ENCODE peak calls at places on chromosomes 5 and 9, in eight cellular contexts. Y is GM13977, A is lung, H is astrocyte of the spinal cord, R is cardiac muscle cell, S is NCI-H774, D is IMR-90, W is HT-29. O is an unnamed sample.

GRCh38 chr5:59460368-59461153 is 433.0 kb downstream of the PDE4D start:
- DNase-seq in Y (no peak), R (no peak), S (no peak), D (no peak), H (no peak), W (no peak), A (no peak), O (no peak)

GRCh38 chr5:37806016-37806415 is 33.8 kb downstream of the GDNF start:
- DNase-seq in A (no peak), D (no peak), R (no peak), S (no peak), W (no peak), Y (no peak), H (no peak), O (no peak)

GRCh38 chr5:72378636-72379289 is 58.6 kb downstream of the PTCD2 start:
- DNase-seq in H (peak; percentile 87), D (peak; percentile 86), R (no peak), W (no peak), A (no peak), S (no peak), Y (no peak), O (no peak)

GRCh38 chr5:157518963-157519362 is 56.6 kb downstream of the ADAM19 start:
- DNase-seq in R (no peak), D (no peak), H (no peak), S (no peak), A (no peak), Y (peak; percentile 47), W (no peak), O (no peak)

GRCh38 chr9:27423919-27424710 is 100.0 kb upstream of the IFNK start:
- DNase-seq in H (no peak), D (no peak), W (no peak), Y (no peak), A (no peak), S (no peak), R (no peak), O (no peak)

GRCh38 chr5:36839479-36839878 is 37.1 kb upstream of the NIPBL start:
- DNase-seq in D (no peak), Y (no peak), A (no peak), W (no peak), R (no peak), S (no peak), H (no peak), O (no peak)

GRCh38 chr5:158180407-158180806 is 321.5 kb upstream of the CLINT1 start:
- DNase-seq in H (no peak), D (no peak), A (no peak), W (no peak), S (no peak), Y (no peak), R (no peak), O (no peak)

GRCh38 chr5:119302916-119303897 is 52.6 kb upstream of the TNFAIP8 start:
- DNase-seq in W (peak; percentile 91), S (no peak), A (no peak), Y (no peak), D (peak; percentile 99), H (peak; percentile 98), R (no peak), O (no peak)

GRCh38 chr5:30894811-30895210 is 298.7 kb upstream of the CDH6 start:
- DNase-seq in W (no peak), H (peak; percentile 25), R (no peak), A (no peak), Y (no peak), D (peak; percentile 89), S (no peak), O (no peak)

GRCh38 chr5:133735346-133735745 is 123.0 kb upstream of the FSTL4 start:
- DNase-seq in D (peak; percentile 11), W (no peak), H (peak; percentile 45), Y (no peak), A (no peak), R (no peak), S (peak; percentile 15), O (no peak)

GRCh38 chr9:31916591-31917223 is 467.7 kb upstream of the ACO1 start:
- DNase-seq in Y (no peak), A (no peak), H (no peak), W (peak; percentile 39), R (peak; percentile 35), S (no peak), D (no peak), O (no peak)

GRCh38 chr5:1658665-1659064 is 134.9 kb upstream of the LPCAT1 start:
- DNase-seq in H (no peak), D (no peak), Y (no peak), S (no peak), W (no peak), A (peak; percentile 22), R (no peak), O (no peak)

GRCh38 chr9:88818495-88819201 is 172.6 kb upstream of the S1PR3 start:
- DNase-seq in A (no peak), H (peak; percentile 85), S (no peak), Y (no peak), R (peak; percentile 40), D (peak; percentile 62), W (no peak), O (no peak)

GRCh38 chr9:126407125-126407870 is 80.7 kb downstream of the MVB12B start:
- DNase-seq in A (no peak), Y (no peak), W (no peak), H (peak; percentile 25), S (peak; percentile 35), R (no peak), D (peak; percentile 25), O (no peak)

GRCh38 chr9:128055222-128056040 is 11.7 kb downstream of the NAIF1 start:
- DNase-seq in S (no peak), W (no peak), Y (peak; percentile 13), H (no peak), R (no peak), A (peak; percentile 65), D (no peak), O (no peak)

GRCh38 chr5:177362871-177363507 is 5.3 kb downstream of the RGS14 start:
- DNase-seq in H (no peak), R (peak; percentile 79), D (no peak), Y (peak; percentile 87), W (peak; percentile 79), A (peak; percentile 57), S (peak; percentile 46), O (no peak)

GRCh38 chr9:82606761-82607382 is 456.1 kb downstream of the RASEF start:
- DNase-seq in H (peak; percentile 83), D (peak; percentile 81), A (peak; percentile 53), R (peak; percentile 70), W (peak; percentile 73), S (peak; percentile 48), Y (peak; percentile 17), O (peak; percentile 47)

GRCh38 chr5:80877592-80877991 is 82.6 kb upstream of the RASGRF2 start:
- DNase-seq in D (no peak), H (no peak), Y (no peak), W (no peak), R (no peak), A (no peak), S (no peak), O (no peak)

GRCh38 chr9:97830884-97831829 is 21.9 kb upstream of the FOXE1 start:
- DNase-seq in W (no peak), S (no peak), H (no peak), A (no peak), R (peak; percentile 66), Y (no peak), D (no peak), O (no peak)

GRCh38 chr5:36870399-36871040 is 6.0 kb upstream of the NIPBL start:
- DNase-seq in A (no peak), H (peak; percentile 71), D (peak; percentile 70), W (peak; percentile 84), Y (peak; percentile 68), R (peak; percentile 78), S (peak; percentile 64), O (peak; percentile 68)

GRCh38 chr5:1515311-1515920 is 8.3 kb downstream of the LPCAT1 start:
- DNase-seq in R (no peak), H (no peak), A (peak; percentile 27), Y (no peak), W (no peak), S (no peak), D (no peak), O (no peak)